ENCODE peak calls at places on chromosomes 7 and 10, in four cellular contexts. B, V, S and T are unnamed samples.

GRCh38 chr10:29109700-29110099 is 179.2 kb upstream of the LYZL1 start:
- DNase-seq in B (no peak), V (no peak), S (no peak), T (no peak)

GRCh38 chr7:42029405-42029804 is 207.6 kb downstream of the GLI3 start:
- DNase-seq in B (no peak), V (no peak), S (no peak), T (no peak)

GRCh38 chr10:114042895-114043531 is 653 bp upstream of the ADRB1 start:
- DNase-seq in B (peak), V (no peak), S (peak), T (no peak)

GRCh38 chr10:89857399-89857798 is 156.0 kb downstream of the KIF20B start:
- DNase-seq in B (no peak), V (no peak), S (no peak), T (no peak)

GRCh38 chr10:47370015-47370767 is 13.9 kb downstream of the ZNF488 start:
- DNase-seq in B (no peak), V (no peak), S (no peak), T (no peak)

GRCh38 chr7:150923191-150923590 is 54.9 kb downstream of the KCNH2 start:
- DNase-seq in B (no peak), V (no peak), S (no peak), T (no peak)

GRCh38 chr7:151439855-151440798 is at the start of gene CRYGN:
- DNase-seq in B (no peak), V (no peak), S (no peak), T (no peak)

GRCh38 chr7:138186951-138187351 is 110.7 kb downstream of the AKR1D1 start:
- DNase-seq in B (no peak), V (peak), S (peak), T (no peak)

GRCh38 chr7:126700807-126701604 is 551.7 kb downstream of the GRM8 start:
- DNase-seq in B (no peak), V (peak), S (peak), T (peak)

GRCh38 chr10:101826852-101827434 is 8.7 kb upstream of the OGA start:
- DNase-seq in B (no peak), V (no peak), S (no peak), T (no peak)

GRCh38 chr7:156113733-156114132 is 301.5 kb upstream of the SHH start:
- DNase-seq in B (no peak), V (no peak), S (no peak), T (no peak)

GRCh38 chr7:102044984-102045673 is 227.7 kb downstream of the CUX1 start:
- DNase-seq in B (peak), V (peak), S (peak), T (no peak)

GRCh38 chr10:132647424-132647823 is 109.8 kb downstream of the INPP5A start:
- DNase-seq in B (no peak), V (no peak), S (no peak), T (no peak)

GRCh38 chr7:138608292-138608691 is 92.9 kb downstream of the SVOPL start:
- DNase-seq in B (no peak), V (no peak), S (peak), T (no peak)

GRCh38 chr10:22849077-22849810 is 78.6 kb upstream of the ARMC3 start:
- DNase-seq in B (no peak), V (no peak), S (peak), T (no peak)

GRCh38 chr10:70368774-70369482 is 13.5 kb downstream of the LRRC20 start:
- DNase-seq in B (no peak), V (no peak), S (no peak), T (no peak)

GRCh38 chr10:73117976-73118743 is 7.9 kb downstream of the NUDT13 start:
- DNase-seq in B (no peak), V (no peak), S (peak), T (no peak)